ENCODE peak calls at places on chromosomes 3 and 15, in nine cellular contexts. A is lower lobe of right lung, D is esophagus muscularis mucosa, T is endodermal cell, F is psoas muscle, H is stomach, O is tibial nerve, E is heart right ventricle, L is pancreas. W is an unnamed sample. For H3K4me1, the result is how much of the 10 kb centered on the place peaks cover.

GRCh38 chr3:166526878-166527277 is 689.7 kb upstream of the BCHE start:
- DNase-seq in F (no peak), A (no peak), L (no peak), H (no peak), D (no peak), O (no peak), E (no peak), T (no peak), W (no peak)

GRCh38 chr3:181683563-181683962 is 28.2 kb upstream of the SOX2 start:
- DNase-seq in A (no peak), T (no peak), H (no peak), O (no peak), L (no peak), E (no peak), F (no peak), D (no peak), W (no peak)

GRCh38 chr15:82985688-82986441 is at the start of gene RAMAC:
- DNase-seq in E (peak), A (peak), F (peak), O (peak), H (peak), T (peak), L (peak), D (peak), W (peak)

GRCh38 chr3:57582470-57583168 is 14.5 kb downstream of the ARF4 start:
- DNase-seq in O (no peak), T (peak), E (no peak), L (no peak), D (no peak), H (no peak), A (no peak), F (no peak), W (no peak)

GRCh38 chr3:24192004-24192403 is 246.9 kb downstream of the NR1D2 start:
- DNase-seq in H (no peak), F (no peak), O (no peak), A (no peak), D (no peak), L (no peak), T (no peak), E (no peak), W (no peak)

GRCh38 chr3:5072100-5072816 is 49.8 kb upstream of the ARL8B start:
- DNase-seq in T (no peak), A (no peak), D (no peak), H (no peak), F (peak), E (no peak), L (no peak), O (no peak), W (no peak)

GRCh38 chr15:65132841-65133549 is 613 bp downstream of the PDCD7 start:
- DNase-seq in E (peak), T (peak), L (peak), A (peak), D (no peak), F (peak), H (peak), O (no peak), W (peak)

GRCh38 chr3:151770941-151771340 is 37.2 kb downstream of the AADACL2 start:
- DNase-seq in L (peak), E (peak), F (peak), D (no peak), H (peak), O (peak), T (no peak), A (peak), W (peak)

GRCh38 chr3:130850846-130851245 is 43.0 kb upstream of the ATP2C1 start:
- DNase-seq in O (no peak), A (no peak), F (no peak), D (no peak), E (no peak), L (no peak), T (no peak), H (no peak), W (no peak)

GRCh38 chr3:163722421-163722820 is 1355.9 kb downstream of the SI start:
- DNase-seq in F (no peak), O (no peak), H (no peak), T (peak), L (no peak), D (no peak), A (no peak), E (no peak), W (no peak)

GRCh38 chr3:156665296-156665695 is 9.1 kb upstream of the TIPARP start:
- DNase-seq in F (no peak), T (no peak), D (no peak), E (no peak), L (no peak), O (no peak), H (no peak), A (no peak), W (no peak)

GRCh38 chr15:97259943-97260342 is 700.6 kb upstream of the ARRDC4 start:
- DNase-seq in E (no peak), A (no peak), T (no peak), H (no peak), F (no peak), O (no peak), D (no peak), L (no peak), W (no peak)

GRCh38 chr3:116440196-116440595 is 5.1 kb downstream of the LSAMP start:
- DNase-seq in T (no peak), D (no peak), F (no peak), E (no peak), H (no peak), A (no peak), L (no peak), O (no peak), W (no peak)

GRCh38 chr3:43161684-43162512 is 56.0 kb upstream of the POMGNT2 start:
- DNase-seq in F (no peak), E (no peak), O (no peak), L (no peak), H (no peak), D (peak), A (no peak), T (peak), W (no peak)

DNA sequence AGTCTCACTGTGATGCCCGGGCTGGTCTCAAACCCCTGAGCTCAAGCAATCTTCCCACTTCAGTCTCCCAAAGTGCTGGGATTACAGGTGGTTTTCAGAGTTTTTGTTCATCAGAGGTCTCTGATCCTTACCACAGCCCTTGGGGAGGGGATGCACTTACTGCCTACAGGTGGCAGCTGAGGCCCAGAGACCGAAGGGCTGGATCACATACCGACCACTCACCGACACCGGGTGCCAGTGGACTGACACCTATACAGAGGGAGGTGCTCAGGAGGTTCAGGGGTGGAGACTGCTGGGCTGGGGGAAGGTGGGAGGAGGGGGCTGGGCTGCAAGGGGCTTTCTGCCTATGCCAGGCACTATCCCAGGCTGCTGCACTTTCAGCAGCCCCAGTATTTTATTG is 19.5 kb downstream of the DUSP7 start:
- DNase-seq in L (no peak), O (no peak), E (no peak), H (no peak), F (no peak), A (no peak), T (peak), D (no peak), W (no peak)
- H3K4me1 ChIP-seq in L (under half), O (under half), E (under half), H (under half), F (under half), A (under half), T (under half), D (under half), W (under half)

GRCh38 chr3:72047472-72047871 is 262.5 kb upstream of the PROK2 start:
- DNase-seq in H (no peak), A (no peak), D (no peak), T (no peak), F (no peak), E (no peak), O (no peak), L (no peak), W (no peak)
- H3K4me1 ChIP-seq in H (under half), A (under half), D (under half), T (under half), F (under half), E (under half), O (under half), L (under half), W (under half)

DNA sequence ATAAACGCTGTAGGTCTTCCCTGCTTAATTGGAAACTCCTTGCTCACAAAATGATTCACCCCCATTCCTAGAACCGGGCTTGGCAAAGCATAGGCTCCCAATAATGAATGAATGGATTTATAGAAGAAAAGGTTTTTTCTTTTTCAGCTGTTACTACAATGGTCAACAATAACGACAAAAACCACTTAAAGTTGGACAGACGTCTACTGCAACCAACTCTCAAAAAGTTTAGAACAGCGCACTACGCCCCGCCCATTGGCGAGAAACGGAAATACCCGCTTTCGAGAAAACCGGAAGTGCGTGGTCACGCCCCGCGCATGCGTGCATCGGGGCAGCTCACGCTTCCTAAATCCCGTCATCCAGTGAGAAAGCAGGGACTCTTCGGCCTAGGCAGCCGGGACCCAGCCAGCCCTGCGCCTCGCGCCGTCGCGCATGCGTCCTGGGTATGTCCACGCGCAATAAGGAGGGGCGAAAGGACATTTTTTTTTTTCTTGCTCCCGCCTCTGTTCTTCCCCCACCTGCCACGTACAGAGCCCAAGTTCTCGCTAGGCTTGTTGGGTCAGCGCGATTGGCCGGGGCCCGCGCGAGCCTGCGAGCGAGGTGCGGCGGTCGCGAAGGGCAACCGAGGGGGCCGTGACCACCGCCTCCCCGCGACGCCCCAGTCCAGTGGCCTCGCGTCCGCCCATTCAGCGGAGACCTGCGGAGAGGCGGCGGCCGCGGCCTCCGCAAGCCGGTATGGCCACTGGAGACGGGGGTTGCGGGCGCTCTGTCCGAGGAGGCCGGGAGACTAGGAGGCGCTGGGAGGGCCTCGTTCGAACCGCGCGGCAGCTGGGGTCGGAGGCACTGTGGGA is at the start of gene TFG:
- DNase-seq in E (peak), D (peak), H (peak), T (peak), A (peak), O (peak), F (peak), L (peak), W (peak)
- H3K4me1 ChIP-seq in E (under half), D (under half), H (under half), T (under half), A (under half), O (under half), F (under half), L (under half), W (under half)

GRCh38 chr15:74958320-74958907 is 1.8 kb upstream of the RPP25 start:
- DNase-seq in L (peak), O (no peak), H (peak), T (peak), E (peak), F (peak), A (peak), D (no peak), W (peak)
- H3K4me1 ChIP-seq in L (under half), O (under half), H (under half), T (under half), E (half or more), F (under half), A (under half), D (under half), W (under half)

DNA sequence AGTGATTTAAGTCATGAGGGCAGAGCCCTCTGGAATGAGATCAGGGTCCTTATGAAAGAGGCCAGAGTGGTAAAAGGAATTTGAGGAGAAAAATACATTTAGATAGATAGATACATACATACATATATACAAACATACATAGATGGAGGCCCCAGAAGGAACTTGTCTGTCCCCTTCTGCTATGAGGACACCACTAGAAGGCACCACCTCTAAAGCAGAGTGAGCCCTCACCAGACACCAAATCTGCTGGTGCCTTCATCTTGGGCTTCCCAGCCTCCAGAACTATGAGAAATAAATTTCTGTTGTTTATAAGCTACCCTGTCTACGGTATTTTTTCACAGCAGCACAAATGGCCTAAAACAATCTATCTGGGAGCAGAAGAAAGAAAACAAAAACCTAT is 7.9 kb downstream of the TBC1D2B start:
- DNase-seq in E (no peak), F (no peak), L (no peak), T (no peak), D (no peak), H (no peak), O (no peak), A (no peak), W (no peak)
- H3K4me1 ChIP-seq in E (half or more), F (half or more), L (under half), T (under half), D (half or more), H (half or more), O (under half), A (half or more), W (half or more)

DNA sequence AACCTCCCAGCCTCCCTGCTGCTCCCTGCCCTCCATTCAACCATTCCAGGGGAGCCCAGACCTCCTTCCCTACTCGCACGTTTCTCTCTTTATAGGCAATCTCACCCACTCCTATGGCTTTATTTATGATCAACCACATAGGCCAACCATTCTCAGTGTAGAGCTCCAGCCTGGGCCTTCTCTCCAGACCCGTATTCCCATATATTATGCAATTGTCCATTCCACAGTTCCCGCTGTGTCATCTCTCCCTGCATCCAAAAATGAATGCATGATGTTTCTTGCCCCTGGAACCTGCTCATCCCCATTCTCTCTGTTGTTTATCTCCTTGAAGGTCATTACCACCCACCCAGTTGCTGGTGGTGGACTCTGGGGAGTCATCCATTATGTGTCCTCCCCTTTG is 140.7 kb downstream of the LIPC start:
- DNase-seq in T (no peak), D (peak), L (no peak), H (no peak), F (no peak), E (no peak), A (no peak), O (no peak), W (no peak)
- H3K4me1 ChIP-seq in T (under half), D (under half), L (under half), H (under half), F (under half), E (under half), A (under half), O (under half), W (under half)

DNA sequence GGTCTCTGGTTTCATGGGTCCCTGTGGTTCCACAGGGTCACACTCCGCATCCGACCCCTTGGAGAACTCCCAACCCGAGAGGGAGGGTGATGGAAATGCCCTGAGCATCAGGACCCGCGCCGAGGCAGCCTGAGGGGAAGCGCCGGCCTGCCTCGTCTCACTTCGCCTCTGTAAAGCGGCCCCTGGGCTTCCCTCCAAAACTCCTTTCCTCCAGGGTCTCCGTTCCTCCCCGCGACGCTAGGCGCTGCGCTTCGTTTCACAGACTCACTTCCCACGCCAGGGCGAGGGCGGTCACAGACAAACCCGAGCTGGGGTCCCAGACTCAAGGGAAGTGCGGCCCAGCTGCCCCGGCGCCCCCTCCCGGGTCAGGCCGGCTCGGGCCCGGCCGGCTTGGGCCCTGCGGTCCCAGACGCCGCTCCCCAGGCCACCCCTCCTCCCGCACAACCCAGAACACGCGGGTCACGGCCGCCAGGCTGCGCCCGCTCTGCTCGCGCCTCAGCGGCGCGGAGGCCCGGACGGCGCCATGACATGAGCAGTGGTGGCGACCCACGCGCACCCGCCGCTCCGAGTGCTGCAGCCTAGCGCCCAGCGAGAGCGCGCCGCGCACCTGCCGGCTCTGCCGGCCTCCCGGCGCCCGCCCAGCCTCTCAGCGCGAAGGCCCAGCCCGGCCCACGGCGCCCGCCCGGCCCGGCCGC is 619 bp downstream of the NUP210 start:
- DNase-seq in A (peak), T (peak), F (peak), D (no peak), L (peak), E (peak), H (peak), O (no peak), W (peak)
- H3K4me1 ChIP-seq in A (under half), T (under half), F (under half), D (under half), L (under half), E (under half), H (under half), O (under half), W (under half)

DNA sequence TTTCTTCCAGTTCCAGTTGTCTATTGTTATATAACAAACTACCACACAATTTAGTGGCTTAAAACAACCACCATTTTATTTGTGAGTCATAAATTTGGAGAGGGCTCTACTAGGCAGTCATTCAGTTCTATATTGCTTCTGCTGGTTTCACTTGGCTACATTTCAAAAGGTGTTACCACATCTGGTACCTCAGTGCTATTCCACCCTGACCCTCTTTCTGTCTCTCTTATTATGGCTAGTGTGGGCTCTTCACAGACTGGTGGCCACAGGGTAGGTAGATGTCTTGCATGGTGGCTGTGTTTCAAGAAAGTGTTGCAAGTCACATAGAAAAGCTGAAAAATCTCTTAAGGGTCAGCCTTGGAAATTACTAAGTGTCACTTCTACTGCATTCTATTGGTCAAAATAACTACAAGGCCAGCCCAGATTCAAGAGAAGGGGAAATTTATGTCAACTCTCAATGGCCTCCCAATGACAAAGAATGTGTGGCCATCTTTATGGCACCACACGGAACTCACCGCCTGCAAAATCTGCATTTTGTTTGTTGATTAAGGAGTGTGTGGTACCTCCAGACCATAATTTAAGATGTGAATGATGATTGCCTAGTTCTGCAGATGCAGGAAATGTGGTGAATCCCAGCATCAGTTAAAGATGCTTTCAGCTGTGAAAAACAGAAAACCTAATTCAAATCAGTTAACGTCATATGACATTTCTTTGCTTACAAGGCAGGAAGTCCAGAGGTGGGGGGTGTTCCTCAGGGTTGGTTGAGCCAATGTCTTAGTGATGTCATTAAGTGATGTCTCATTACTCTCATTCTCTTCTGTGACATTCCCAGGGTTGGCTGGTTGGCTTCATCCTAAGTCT is 105.8 kb upstream of the RASGRP1 start:
- DNase-seq in F (no peak), E (no peak), O (no peak), T (no peak), L (no peak), A (no peak), H (no peak), D (no peak), W (no peak)
- H3K4me1 ChIP-seq in F (under half), E (under half), O (under half), T (under half), L (under half), A (under half), H (under half), D (under half), W (under half)

GRCh38 chr3:140756240-140757016 is 78.6 kb downstream of the TRIM42 start:
- DNase-seq in E (no peak), D (no peak), O (no peak), T (no peak), A (no peak), H (no peak), L (no peak), F (no peak), W (no peak)

GRCh38 chr3:140748903-140749302 is 71.0 kb downstream of the TRIM42 start:
- DNase-seq in D (no peak), H (no peak), E (no peak), T (no peak), F (no peak), L (no peak), A (no peak), O (no peak), W (no peak)

GRCh38 chr3:140748171-140748570 is 70.3 kb downstream of the TRIM42 start:
- DNase-seq in E (no peak), H (no peak), L (no peak), T (no peak), A (no peak), F (no peak), O (no peak), D (no peak), W (no peak)

GRCh38 chr3:140753865-140754754 is 76.2 kb downstream of the TRIM42 start:
- DNase-seq in H (no peak), O (no peak), E (no peak), A (no peak), F (no peak), L (no peak), D (no peak), T (no peak), W (no peak)

GRCh38 chr3:140752499-140752898 is 74.6 kb downstream of the TRIM42 start:
- DNase-seq in T (no peak), A (no peak), L (no peak), F (no peak), O (no peak), E (no peak), D (no peak), H (no peak), W (no peak)
- H3K4me1 ChIP-seq in T (under half), A (under half), L (under half), F (under half), O (under half), E (under half), D (under half), H (under half), W (under half)